ENCODE peak calls at places on chromosomes 13 and 19, in eight cellular contexts. One of them, this sample, is unnamed.

GRCh38 chr19:36115453-36116343 is at the start of gene TBCB:
- DNase-seq in BE2C: no peak
- DNase-seq in fibroblast of the aortic adventitia: peak; percentile 29
- DNase-seq in cardiac muscle cell: peak; percentile 57
- DNase-seq in fibroblast of pulmonary artery: peak; percentile 25
- DNase-seq in lower lobe of right lung: peak; percentile 89
- DNase-seq in AG10803: peak; percentile 30
- DNase-seq in choroid plexus epithelial cell: peak; percentile 43
- DNase-seq in this sample: peak; percentile 46

GRCh38 chr19:5269926-5270325 is 70.7 kb downstream of the PTPRS start:
- DNase-seq in AG10803: no peak
- DNase-seq in lower lobe of right lung: no peak
- DNase-seq in choroid plexus epithelial cell: no peak
- DNase-seq in cardiac muscle cell: no peak
- DNase-seq in fibroblast of pulmonary artery: no peak
- DNase-seq in BE2C: no peak
- DNase-seq in fibroblast of the aortic adventitia: no peak
- DNase-seq in this sample: no peak

GRCh38 chr19:34994643-34995471 is 5.3 kb upstream of the GRAMD1A start:
- DNase-seq in lower lobe of right lung: peak; percentile 70
- DNase-seq in choroid plexus epithelial cell: peak; percentile 23
- DNase-seq in BE2C: no peak
- DNase-seq in fibroblast of pulmonary artery: no peak
- DNase-seq in cardiac muscle cell: no peak
- DNase-seq in AG10803: no peak
- DNase-seq in fibroblast of the aortic adventitia: peak; percentile 27
- DNase-seq in this sample: no peak

GRCh38 chr13:100214886-100215285 is 126.0 kb downstream of the PCCA start:
- DNase-seq in fibroblast of the aortic adventitia: peak; percentile 78
- DNase-seq in choroid plexus epithelial cell: peak; percentile 87
- DNase-seq in AG10803: peak; percentile 44
- DNase-seq in BE2C: no peak
- DNase-seq in fibroblast of pulmonary artery: peak; percentile 84
- DNase-seq in cardiac muscle cell: no peak
- DNase-seq in lower lobe of right lung: no peak
- DNase-seq in this sample: peak; percentile 72

GRCh38 chr13:33462109-33462508 is 176.6 kb upstream of the STARD13 start:
- DNase-seq in fibroblast of pulmonary artery: no peak
- DNase-seq in cardiac muscle cell: no peak
- DNase-seq in choroid plexus epithelial cell: no peak
- DNase-seq in AG10803: no peak
- DNase-seq in lower lobe of right lung: no peak
- DNase-seq in BE2C: no peak
- DNase-seq in fibroblast of the aortic adventitia: no peak
- DNase-seq in this sample: no peak

GRCh38 chr19:10408511-10409291 is 5.4 kb upstream of the CDC37 start:
- DNase-seq in lower lobe of right lung: peak; percentile 84
- DNase-seq in BE2C: no peak
- DNase-seq in fibroblast of pulmonary artery: no peak
- DNase-seq in AG10803: no peak
- DNase-seq in fibroblast of the aortic adventitia: no peak
- DNase-seq in cardiac muscle cell: no peak
- DNase-seq in choroid plexus epithelial cell: no peak
- DNase-seq in this sample: no peak

GRCh38 chr13:101053289-101053688 is 363.0 kb downstream of the NALCN start:
- DNase-seq in lower lobe of right lung: no peak
- DNase-seq in BE2C: no peak
- DNase-seq in fibroblast of pulmonary artery: no peak
- DNase-seq in choroid plexus epithelial cell: no peak
- DNase-seq in fibroblast of the aortic adventitia: peak; percentile 66
- DNase-seq in AG10803: peak; percentile 4
- DNase-seq in cardiac muscle cell: no peak
- DNase-seq in this sample: no peak

GRCh38 chr13:76016799-76017198 is 380.7 kb downstream of the LMO7 start:
- DNase-seq in choroid plexus epithelial cell: peak; percentile 61
- DNase-seq in cardiac muscle cell: no peak
- DNase-seq in BE2C: peak; percentile 38
- DNase-seq in fibroblast of the aortic adventitia: peak; percentile 32
- DNase-seq in lower lobe of right lung: peak; percentile 16
- DNase-seq in AG10803: peak; percentile 19
- DNase-seq in fibroblast of pulmonary artery: peak; percentile 46
- DNase-seq in this sample: peak; percentile 40

GRCh38 chr19:13803038-13803437 is 7.8 kb downstream of the ZSWIM4 start:
- DNase-seq in AG10803: no peak
- DNase-seq in BE2C: no peak
- DNase-seq in fibroblast of pulmonary artery: no peak
- DNase-seq in lower lobe of right lung: peak; percentile 76
- DNase-seq in cardiac muscle cell: no peak
- DNase-seq in choroid plexus epithelial cell: no peak
- DNase-seq in fibroblast of the aortic adventitia: no peak
- DNase-seq in this sample: no peak

GRCh38 chr13:29516012-29516411 is 79.5 kb downstream of the SLC7A1 start:
- DNase-seq in lower lobe of right lung: no peak
- DNase-seq in choroid plexus epithelial cell: no peak
- DNase-seq in BE2C: no peak
- DNase-seq in cardiac muscle cell: no peak
- DNase-seq in fibroblast of the aortic adventitia: peak; percentile 38
- DNase-seq in fibroblast of pulmonary artery: peak; percentile 44
- DNase-seq in AG10803: no peak
- DNase-seq in this sample: no peak

GRCh38 chr13:100657881-100658315 is 16.7 kb downstream of the TMTC4 start:
- DNase-seq in lower lobe of right lung: no peak
- DNase-seq in fibroblast of pulmonary artery: no peak
- DNase-seq in choroid plexus epithelial cell: no peak
- DNase-seq in fibroblast of the aortic adventitia: no peak
- DNase-seq in AG10803: no peak
- DNase-seq in BE2C: no peak
- DNase-seq in cardiac muscle cell: no peak
- DNase-seq in this sample: no peak

GRCh38 chr19:15378529-15379082 is 981 bp downstream of the AKAP8 start:
- DNase-seq in lower lobe of right lung: peak; percentile 70
- DNase-seq in BE2C: peak; percentile 40
- DNase-seq in choroid plexus epithelial cell: peak; percentile 69
- DNase-seq in fibroblast of the aortic adventitia: peak; percentile 53
- DNase-seq in fibroblast of pulmonary artery: peak; percentile 56
- DNase-seq in AG10803: peak; percentile 49
- DNase-seq in cardiac muscle cell: peak; percentile 71
- DNase-seq in this sample: peak; percentile 58

GRCh38 chr19:17873661-17874422 is 2.1 kb downstream of the SLC5A5 start:
- DNase-seq in BE2C: peak; percentile 83
- DNase-seq in choroid plexus epithelial cell: no peak
- DNase-seq in lower lobe of right lung: peak; percentile 63
- DNase-seq in fibroblast of the aortic adventitia: no peak
- DNase-seq in cardiac muscle cell: peak; percentile 71
- DNase-seq in fibroblast of pulmonary artery: no peak
- DNase-seq in AG10803: no peak
- DNase-seq in this sample: peak; percentile 27

GRCh38 chr13:30835442-30835841 is 70.6 kb upstream of the MEDAG start:
- DNase-seq in lower lobe of right lung: no peak
- DNase-seq in BE2C: no peak
- DNase-seq in cardiac muscle cell: no peak
- DNase-seq in fibroblast of pulmonary artery: no peak
- DNase-seq in choroid plexus epithelial cell: peak; percentile 66
- DNase-seq in fibroblast of the aortic adventitia: peak; percentile 50
- DNase-seq in AG10803: no peak
- DNase-seq in this sample: peak; percentile 24

GRCh38 chr19:40280608-40281221 is 4.4 kb downstream of the AKT2 start:
- DNase-seq in lower lobe of right lung: peak; percentile 28
- DNase-seq in AG10803: no peak
- DNase-seq in fibroblast of the aortic adventitia: no peak
- DNase-seq in fibroblast of pulmonary artery: no peak
- DNase-seq in choroid plexus epithelial cell: no peak
- DNase-seq in cardiac muscle cell: no peak
- DNase-seq in BE2C: no peak
- DNase-seq in this sample: no peak

GRCh38 chr19:40363128-40363527 is 14.6 kb downstream of the PLD3 start:
- DNase-seq in lower lobe of right lung: no peak
- DNase-seq in BE2C: no peak
- DNase-seq in AG10803: no peak
- DNase-seq in choroid plexus epithelial cell: peak; percentile 60
- DNase-seq in cardiac muscle cell: no peak
- DNase-seq in fibroblast of the aortic adventitia: no peak
- DNase-seq in fibroblast of pulmonary artery: no peak
- DNase-seq in this sample: no peak

GRCh38 chr13:86946734-86947133 is 724.4 kb upstream of the SLITRK5 start:
- DNase-seq in BE2C: no peak
- DNase-seq in lower lobe of right lung: no peak
- DNase-seq in choroid plexus epithelial cell: no peak
- DNase-seq in AG10803: no peak
- DNase-seq in fibroblast of pulmonary artery: no peak
- DNase-seq in cardiac muscle cell: no peak
- DNase-seq in fibroblast of the aortic adventitia: no peak
- DNase-seq in this sample: no peak

GRCh38 chr13:105213512-105213911 is 1322.0 kb downstream of the EFNB2 start:
- DNase-seq in AG10803: no peak
- DNase-seq in fibroblast of pulmonary artery: no peak
- DNase-seq in fibroblast of the aortic adventitia: no peak
- DNase-seq in BE2C: peak; percentile 10
- DNase-seq in lower lobe of right lung: no peak
- DNase-seq in cardiac muscle cell: no peak
- DNase-seq in choroid plexus epithelial cell: no peak
- DNase-seq in this sample: no peak
- TF ChIP-seq CTCF in AG10803: no peak
- TF ChIP-seq CTCF in fibroblast of pulmonary artery: no peak
- TF ChIP-seq CTCF in fibroblast of the aortic adventitia: no peak
- TF ChIP-seq CTCF in BE2C: peak; percentile 21
- TF ChIP-seq CTCF in lower lobe of right lung: no peak
- TF ChIP-seq CTCF in cardiac muscle cell: no peak
- TF ChIP-seq CTCF in choroid plexus epithelial cell: no peak
- TF ChIP-seq CTCF in this sample: no peak

DNA sequence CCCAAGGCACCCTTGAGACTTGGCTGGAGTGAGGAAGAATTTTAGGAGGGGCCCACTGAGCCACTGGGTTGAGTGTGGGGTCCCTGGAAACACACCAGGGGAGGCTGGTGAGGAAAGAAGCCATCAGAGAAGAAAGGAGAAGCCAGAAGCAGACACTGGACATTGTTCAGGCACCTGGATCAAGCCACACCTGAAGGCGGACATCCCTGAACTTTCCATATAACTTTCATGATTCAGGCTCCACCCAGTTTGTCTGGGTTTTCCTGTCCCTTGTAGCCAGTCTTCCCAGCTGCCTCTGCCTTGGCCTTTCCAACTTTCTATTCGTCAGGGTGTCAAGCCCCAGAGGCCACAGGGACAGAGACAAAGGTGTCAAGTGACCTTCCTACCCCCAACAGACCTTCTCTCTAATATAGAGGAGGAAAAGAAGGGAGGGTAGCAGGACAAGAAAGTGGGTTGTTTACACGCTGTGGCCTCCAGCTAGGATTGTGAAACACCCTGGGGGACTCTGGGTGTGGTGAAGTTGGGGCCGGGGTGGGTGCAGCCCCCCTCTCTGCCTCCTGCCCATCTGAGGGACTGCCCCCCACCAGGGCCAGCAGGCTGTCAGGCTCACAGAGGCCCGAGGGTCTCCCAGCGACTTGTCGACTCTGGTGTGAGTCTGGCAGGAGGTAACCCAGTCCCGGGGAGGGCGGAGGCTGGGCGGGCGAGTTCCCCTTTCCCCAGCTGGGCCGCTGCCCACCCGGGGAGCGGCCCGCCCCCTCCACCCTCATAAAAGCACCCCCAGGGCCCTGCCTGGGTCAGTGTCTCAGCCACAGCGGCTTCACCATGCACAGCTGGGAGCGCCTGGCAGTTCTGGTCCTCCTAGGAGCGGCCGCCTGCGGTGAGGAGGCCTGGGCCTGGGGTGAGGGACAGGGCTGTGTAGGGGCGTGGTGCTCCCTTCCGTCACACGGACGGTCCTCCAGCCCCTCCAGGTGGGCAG is at the start of gene CFD:
- DNase-seq in fibroblast of pulmonary artery: no peak
- DNase-seq in fibroblast of the aortic adventitia: peak; percentile 24
- DNase-seq in BE2C: no peak
- DNase-seq in cardiac muscle cell: no peak
- DNase-seq in lower lobe of right lung: peak; percentile 82
- DNase-seq in choroid plexus epithelial cell: no peak
- DNase-seq in AG10803: no peak
- DNase-seq in this sample: no peak
- H3K4me3 ChIP-seq in fibroblast of pulmonary artery: peak within 1 kb of the TSS; percentile 22
- H3K4me3 ChIP-seq in fibroblast of the aortic adventitia: peak within 1 kb of the TSS; percentile 56
- H3K4me3 ChIP-seq in BE2C: no peak within 1 kb of the TSS
- H3K4me3 ChIP-seq in cardiac muscle cell: peak within 1 kb of the TSS; percentile 30
- H3K4me3 ChIP-seq in lower lobe of right lung: peak within 1 kb of the TSS; percentile 61
- H3K4me3 ChIP-seq in choroid plexus epithelial cell: peak within 1 kb of the TSS; percentile 52
- H3K4me3 ChIP-seq in AG10803: peak within 1 kb of the TSS; percentile 39
- H3K4me3 ChIP-seq in this sample: no peak within 1 kb of the TSS

DNA sequence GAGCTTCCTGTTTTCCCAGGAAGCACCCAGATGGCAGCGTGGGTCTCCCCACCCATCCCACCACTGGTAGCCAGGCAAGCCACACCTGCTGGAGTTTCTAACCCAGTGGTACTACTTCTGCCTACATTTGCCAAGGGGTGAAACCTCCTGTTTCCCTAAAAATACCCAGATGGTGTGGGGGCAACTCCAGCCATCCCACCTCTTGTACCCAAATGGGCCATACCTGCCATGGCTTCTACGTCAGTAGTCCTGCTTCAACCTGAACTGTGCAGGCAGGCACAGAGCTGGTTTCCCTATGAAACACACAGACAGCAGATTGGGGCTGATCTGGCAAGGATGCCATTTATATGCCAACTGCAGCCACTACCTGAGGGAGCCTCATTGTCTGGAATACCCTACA is 809.4 kb upstream of the MIR17HG start:
- DNase-seq in cardiac muscle cell: no peak
- DNase-seq in BE2C: no peak
- DNase-seq in fibroblast of pulmonary artery: no peak
- DNase-seq in AG10803: no peak
- DNase-seq in fibroblast of the aortic adventitia: no peak
- DNase-seq in lower lobe of right lung: no peak
- DNase-seq in choroid plexus epithelial cell: no peak
- DNase-seq in this sample: no peak
- TF ChIP-seq CTCF in cardiac muscle cell: no peak
- TF ChIP-seq CTCF in BE2C: no peak
- TF ChIP-seq CTCF in fibroblast of pulmonary artery: no peak
- TF ChIP-seq CTCF in AG10803: no peak
- TF ChIP-seq CTCF in fibroblast of the aortic adventitia: no peak
- TF ChIP-seq CTCF in lower lobe of right lung: no peak
- TF ChIP-seq CTCF in choroid plexus epithelial cell: no peak
- TF ChIP-seq CTCF in this sample: no peak

DNA sequence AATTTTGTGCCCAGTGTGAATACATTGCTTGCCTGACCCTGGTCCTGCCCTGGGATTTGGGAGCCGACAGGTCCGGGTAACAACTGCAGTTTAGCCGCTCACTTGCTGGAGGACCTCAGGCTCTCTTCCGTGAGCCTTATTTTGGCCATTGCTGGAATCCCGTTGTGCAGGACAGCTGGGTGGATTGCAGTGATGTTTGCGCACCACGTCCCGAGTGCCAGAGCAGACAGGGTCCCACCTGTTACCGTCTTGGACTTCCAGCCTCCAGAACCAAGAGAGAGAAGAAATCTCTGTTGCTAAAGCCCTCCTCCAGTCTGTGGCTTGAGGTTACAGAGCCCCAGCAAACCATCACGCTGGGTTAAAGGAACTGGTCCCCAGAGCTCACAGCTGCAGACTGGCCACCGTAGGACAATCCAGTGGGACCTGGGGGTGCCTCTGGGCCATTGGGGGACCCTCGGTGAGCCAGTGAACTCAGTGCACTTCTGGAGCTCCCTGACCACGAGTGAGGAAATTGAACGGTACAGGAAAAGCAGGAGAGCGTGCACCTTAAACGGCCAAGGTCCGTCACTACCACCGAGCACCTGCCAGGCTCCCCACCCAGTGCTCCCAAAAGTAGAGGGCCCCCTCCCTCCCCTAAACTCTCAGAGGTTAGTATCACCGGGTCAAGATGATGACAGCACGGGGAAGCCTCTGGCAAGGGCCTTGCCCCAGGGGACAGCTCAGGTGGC is 92.9 kb downstream of the GNG7 start:
- DNase-seq in fibroblast of the aortic adventitia: no peak
- DNase-seq in AG10803: no peak
- DNase-seq in cardiac muscle cell: no peak
- DNase-seq in lower lobe of right lung: peak; percentile 34
- DNase-seq in BE2C: no peak
- DNase-seq in fibroblast of pulmonary artery: no peak
- DNase-seq in choroid plexus epithelial cell: no peak
- DNase-seq in this sample: no peak
- H3K4me3 ChIP-seq in fibroblast of the aortic adventitia: no peak overlapping the region
- H3K4me3 ChIP-seq in AG10803: no peak overlapping the region
- H3K4me3 ChIP-seq in cardiac muscle cell: no peak overlapping the region
- H3K4me3 ChIP-seq in lower lobe of right lung: no peak overlapping the region
- H3K4me3 ChIP-seq in BE2C: no peak overlapping the region
- H3K4me3 ChIP-seq in fibroblast of pulmonary artery: no peak overlapping the region
- H3K4me3 ChIP-seq in choroid plexus epithelial cell: no peak overlapping the region
- H3K4me3 ChIP-seq in this sample: no peak overlapping the region

This sample was measured in cardiac fibroblast.